ENCODE peak calls at places on chromosomes 1 and 21, in ten cellular contexts. J is fibroblast of pulmonary artery, V is A549, P is omental fat pad, Z is upper lobe of right lung, L is tibial nerve, S is HFFc6, K is DND-41, D is right atrium auricular region, E is nephron progenitor cell. O is an unnamed sample.
A peak's percentile ranks its signal among the peaks of the same experiment; 100 is the strongest.

GRCh38 chr1:178055093-178055492 is 38.8 kb upstream of the RASAL2 start:
- DNase-seq in Z (peak; percentile 78), L (no peak), S (no peak), K (peak; percentile 19), E (peak; percentile 29), J (no peak), P (no peak), D (no peak), V (peak; percentile 66), O (no peak)

GRCh38 chr1:56854521-56855099 is at the start of gene C8A:
- DNase-seq in D (no peak), P (no peak), J (no peak), E (no peak), S (no peak), V (no peak), K (no peak), L (no peak), Z (no peak), O (no peak)

GRCh38 chr1:243921113-243921512 is 71.1 kb upstream of the AKT3 start:
- DNase-seq in P (no peak), K (no peak), E (no peak), Z (no peak), D (no peak), S (no peak), J (no peak), L (no peak), V (no peak), O (no peak)

GRCh38 chr1:227391871-227392270 is 73.6 kb upstream of the CDC42BPA start:
- DNase-seq in E (no peak), Z (no peak), J (no peak), L (no peak), V (no peak), K (no peak), D (no peak), P (no peak), S (no peak), O (no peak)

GRCh38 chr1:88655145-88655544 is 28.9 kb upstream of the PKN2 start:
- DNase-seq in J (no peak), K (no peak), P (no peak), L (no peak), S (no peak), Z (no peak), E (no peak), V (no peak), D (no peak), O (no peak)

GRCh38 chr1:166839600-166840308 is 479 bp downstream of the POGK start:
- DNase-seq in D (no peak), E (peak; percentile 64), L (no peak), P (no peak), S (peak; percentile 25), K (peak; percentile 70), J (peak; percentile 16), Z (peak; percentile 88), V (peak; percentile 46), O (no peak)

GRCh38 chr1:27630859-27631491 is 4.0 kb downstream of the FGR start:
- DNase-seq in V (no peak), K (peak; percentile 69), E (no peak), Z (peak; percentile 78), P (no peak), J (no peak), S (no peak), D (peak; percentile 80), L (no peak), O (no peak)

GRCh38 chr1:213934642-213935041 is 53.1 kb upstream of the PROX1 start:
- DNase-seq in K (no peak), Z (no peak), J (peak; percentile 0), V (no peak), L (no peak), E (no peak), P (no peak), S (no peak), D (no peak), O (no peak)

GRCh38 chr21:38506606-38507331 is 8.5 kb upstream of the ERG start:
- DNase-seq in K (peak; percentile 51), J (no peak), S (no peak), D (no peak), P (no peak), L (no peak), V (no peak), E (no peak), Z (no peak), O (no peak)

GRCh38 chr1:245412301-245412700 is 257.5 kb downstream of the KIF26B start:
- DNase-seq in Z (no peak), V (no peak), D (no peak), K (no peak), J (no peak), L (no peak), E (no peak), S (no peak), P (no peak), O (no peak)

GRCh38 chr1:178037510-178038253 is 56.2 kb upstream of the RASAL2 start:
- DNase-seq in E (peak; percentile 83), S (peak; percentile 24), P (peak; percentile 31), Z (peak; percentile 95), J (peak; percentile 82), L (peak; percentile 62), K (no peak), V (peak; percentile 88), D (peak; percentile 75), O (no peak)

GRCh38 chr21:37821791-37822450 is 94.3 kb downstream of the KCNJ6 start:
- DNase-seq in V (no peak), D (no peak), Z (no peak), J (no peak), E (no peak), P (no peak), L (no peak), K (no peak), S (peak; percentile 18), O (no peak)

GRCh38 chr1:3313579-3313955 is 140.9 kb upstream of the ARHGEF16 start:
- DNase-seq in D (peak; percentile 93), L (peak; percentile 82), S (peak; percentile 86), J (peak; percentile 92), E (peak; percentile 58), K (no peak), P (peak; percentile 50), V (no peak), Z (peak; percentile 89), O (peak; percentile 39)

GRCh38 chr1:42793824-42794223 is 9.0 kb downstream of the TMEM269 start:
- DNase-seq in P (no peak), D (no peak), J (peak; percentile 4), Z (no peak), L (peak; percentile 38), S (no peak), K (no peak), V (no peak), E (no peak), O (no peak)

GRCh38 chr1:39132505-39133339 is 71.8 kb upstream of the MACF1 start:
- DNase-seq in D (peak; percentile 79), Z (peak; percentile 85), J (peak; percentile 83), P (no peak), S (peak; percentile 14), L (no peak), E (peak; percentile 51), V (peak; percentile 22), K (no peak), O (no peak)
- TF ChIP-seq CTCF in D (peak; percentile 15), Z (peak; percentile 52), J (peak; percentile 40), P (no peak), S (peak; percentile 25), L (no peak), E (no peak), V (no peak), K (no peak), O (no peak)

GRCh38 chr21:26849428-26850115 is 4.4 kb upstream of the ADAMTS1 start:
- DNase-seq in E (peak; percentile 21), S (peak; percentile 52), P (no peak), K (no peak), L (no peak), V (no peak), Z (no peak), J (peak; percentile 83), D (no peak), O (no peak)
- TF ChIP-seq CTCF in E (peak; percentile 53), S (peak; percentile 72), P (no peak), K (peak; percentile 66), L (peak; percentile 63), V (peak; percentile 32), Z (peak; percentile 63), J (peak; percentile 58), D (peak; percentile 59), O (peak; percentile 42)

GRCh38 chr1:84884671-84885389 is 8.2 kb downstream of the LPAR3 start:
- DNase-seq in J (peak; percentile 62), K (no peak), S (no peak), E (no peak), Z (no peak), V (no peak), D (no peak), P (no peak), L (no peak), O (no peak)
- TF ChIP-seq CTCF in J (peak; percentile 30), K (no peak), S (peak; percentile 27), E (peak; percentile 6), Z (no peak), V (no peak), D (no peak), P (no peak), L (no peak), O (peak; percentile 14)

GRCh38 chr1:1407101-1407956 is at the start of gene MRPL20:
- DNase-seq in L (peak; percentile 88), D (peak; percentile 95), K (peak; percentile 96), J (peak; percentile 88), Z (peak; percentile 97), V (peak; percentile 86), P (peak; percentile 88), E (peak; percentile 92), S (peak; percentile 87), O (peak; percentile 33)
- TF ChIP-seq CTCF in L (no peak), D (no peak), K (no peak), J (peak; percentile 1), Z (no peak), V (no peak), P (no peak), E (no peak), S (peak; percentile 40), O (peak; percentile 15)

DNA sequence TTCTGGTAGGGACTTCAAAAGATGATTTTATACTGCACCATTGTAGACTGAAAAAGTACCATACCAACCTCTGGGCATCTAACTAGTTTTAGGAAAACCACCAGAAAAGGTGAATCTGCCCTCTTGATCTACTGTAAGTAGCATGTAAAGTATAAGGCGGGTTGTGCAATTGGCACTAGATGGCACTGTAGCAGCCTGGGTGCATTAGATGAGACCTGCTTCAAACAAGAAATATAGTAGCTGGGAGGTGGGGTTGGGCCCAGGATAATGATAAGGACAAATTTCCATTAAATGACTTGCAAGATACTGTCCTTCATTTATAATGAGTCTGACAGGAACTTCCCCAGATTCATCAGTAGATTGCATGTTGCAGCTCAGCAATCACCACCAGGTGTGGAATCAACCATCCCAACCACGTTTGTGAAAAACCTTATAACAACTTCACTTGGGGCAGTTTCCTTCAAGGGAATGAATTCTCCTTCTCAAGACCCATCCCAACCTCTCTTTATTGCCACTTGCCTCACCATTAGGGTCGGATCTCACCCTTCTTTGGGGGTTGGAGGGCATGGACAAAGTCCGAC is 37.3 kb upstream of the IL10 start:
- DNase-seq in S (peak; percentile 39), K (peak; percentile 39), E (no peak), Z (no peak), D (no peak), L (no peak), V (peak; percentile 16), P (no peak), J (peak; percentile 78), O (no peak)
- TF ChIP-seq CTCF in S (peak; percentile 77), K (peak; percentile 69), E (no peak), Z (no peak), D (no peak), L (no peak), V (peak; percentile 47), P (no peak), J (peak; percentile 73), O (peak; percentile 68)

GRCh38 chr1:24112381-24113169 is 640 bp upstream of the MYOM3 start:
- DNase-seq in L (peak; percentile 45), P (no peak), J (peak; percentile 70), V (peak; percentile 25), E (peak; percentile 59), D (peak; percentile 79), K (peak; percentile 35), Z (peak; percentile 86), S (peak; percentile 72), O (no peak)
- TF ChIP-seq CTCF in L (peak; percentile 42), P (no peak), J (peak; percentile 55), V (peak; percentile 33), E (no peak), D (peak; percentile 42), K (peak; percentile 44), Z (peak; percentile 52), S (peak; percentile 67), O (peak; percentile 58)

O was measured in BJ.